ENCODE peak calls at places on chromosome 12, in five cellular contexts. H is stomach, J is sigmoid colon, Z is adrenal gland, F is testis. A is an unnamed sample. For H3K4me1, the result is how much of the 10 kb centered on the place peaks cover.

GRCh38 chr12:81229718-81230117 is 151.8 kb downstream of the ACSS3 start:
- DNase-seq in Z (no peak), H (no peak), J (no peak), F (no peak), A (no peak)

GRCh38 chr12:112102127-112102526 is 6.5 kb downstream of the NAA25 start:
- DNase-seq in J (no peak), Z (no peak), H (no peak), F (no peak), A (no peak)

GRCh38 chr12:45130881-45131281 is 80.0 kb upstream of the DBX2 start:
- DNase-seq in F (peak), H (no peak), J (peak), Z (peak), A (no peak)

GRCh38 chr12:125871811-125872594 is 806.8 kb downstream of the AACS start:
- DNase-seq in Z (no peak), F (no peak), J (no peak), H (no peak), A (no peak)

GRCh38 chr12:101685121-101685520 is 12.3 kb upstream of the CHPT1 start:
- DNase-seq in J (no peak), H (no peak), Z (no peak), F (no peak), A (no peak)

GRCh38 chr12:115752151-115752550 is 525.3 kb downstream of the MED13L start:
- DNase-seq in J (no peak), F (no peak), Z (no peak), H (no peak), A (no peak)

GRCh38 chr12:53595212-53595611 is 31.0 kb downstream of the ATF7 start:
- DNase-seq in Z (no peak), J (no peak), H (no peak), F (no peak), A (no peak)

GRCh38 chr12:3419538-3419937 is 71.5 kb upstream of the PRMT8 start:
- DNase-seq in F (no peak), H (no peak), Z (no peak), J (no peak), A (no peak)

GRCh38 chr12:77687346-77687745 is 143.3 kb upstream of the NAV3 start:
- DNase-seq in Z (no peak), F (no peak), J (no peak), H (no peak), A (no peak)

GRCh38 chr12:5872745-5873144 is 72.3 kb downstream of the ANO2 start:
- DNase-seq in J (no peak), Z (no peak), H (no peak), F (no peak), A (no peak)

GRCh38 chr12:16030729-16031128 is 119.6 kb downstream of the DERA start:
- DNase-seq in J (no peak), H (no peak), F (no peak), Z (no peak), A (no peak)

GRCh38 chr12:120242971-120243699 is 22.4 kb downstream of the PXN start:
- DNase-seq in H (no peak), Z (no peak), F (no peak), J (no peak), A (no peak)

GRCh38 chr12:116818341-116818856 is 62.8 kb downstream of the HRK start:
- DNase-seq in Z (peak), F (peak), J (no peak), H (peak), A (peak)

GRCh38 chr12:119528241-119528640 is 65.3 kb upstream of the TMEM233 start:
- DNase-seq in H (no peak), Z (no peak), J (no peak), F (no peak), A (no peak)

GRCh38 chr12:5511644-5512584 is 80.0 kb downstream of the NTF3 start:
- DNase-seq in Z (peak), F (peak), H (no peak), J (peak), A (peak)

GRCh38 chr12:52151859-52152783 is 39.7 kb downstream of the KRT80 start:
- DNase-seq in J (peak), F (peak), H (peak), Z (peak), A (peak)

GRCh38 chr12:54294152-54294913 is 6.5 kb downstream of the NFE2 start:
- DNase-seq in Z (peak), J (no peak), F (peak), H (peak), A (peak)

GRCh38 chr12:97556201-97556824 is 93.7 kb downstream of the RMST start:
- DNase-seq in F (no peak), J (no peak), Z (no peak), H (peak), A (no peak)

GRCh38 chr12:44507471-44507870 is 368.6 kb downstream of the NELL2 start:
- DNase-seq in F (no peak), Z (no peak), H (no peak), J (no peak), A (no peak)

GRCh38 chr12:132161046-132161781 is 17.0 kb downstream of the NOC4L start:
- DNase-seq in Z (no peak), J (no peak), F (no peak), H (no peak), A (peak)

GRCh38 chr12:131561891-131562684 is 148.8 kb upstream of the SFSWAP start:
- DNase-seq in Z (no peak), F (no peak), J (no peak), H (no peak), A (no peak)

GRCh38 chr12:76029982-76030377 is 1.6 kb downstream of the PHLDA1 start:
- DNase-seq in Z (no peak), F (peak), J (no peak), H (no peak), A (no peak)

GRCh38 chr12:118549506-118550109 is 173.3 kb downstream of the SUDS3 start:
- DNase-seq in H (no peak), J (no peak), Z (no peak), F (no peak), A (no peak)

GRCh38 chr12:110403975-110404675 is 617 bp upstream of the ANAPC7 start:
- DNase-seq in F (peak), Z (peak), H (peak), J (peak), A (peak)

GRCh38 chr12:104958946-104959841 is 1.1 kb upstream of the SLC41A2 start:
- DNase-seq in F (peak), J (no peak), H (no peak), Z (peak), A (peak)

GRCh38 chr12:123388948-123389559 is 5.1 kb downstream of the KMT5A start:
- DNase-seq in J (no peak), F (no peak), Z (no peak), H (no peak), A (no peak)
- TF ChIP-seq POLR2A in J (no peak), F (no peak), Z (no peak), H (no peak), A (no peak)

DNA sequence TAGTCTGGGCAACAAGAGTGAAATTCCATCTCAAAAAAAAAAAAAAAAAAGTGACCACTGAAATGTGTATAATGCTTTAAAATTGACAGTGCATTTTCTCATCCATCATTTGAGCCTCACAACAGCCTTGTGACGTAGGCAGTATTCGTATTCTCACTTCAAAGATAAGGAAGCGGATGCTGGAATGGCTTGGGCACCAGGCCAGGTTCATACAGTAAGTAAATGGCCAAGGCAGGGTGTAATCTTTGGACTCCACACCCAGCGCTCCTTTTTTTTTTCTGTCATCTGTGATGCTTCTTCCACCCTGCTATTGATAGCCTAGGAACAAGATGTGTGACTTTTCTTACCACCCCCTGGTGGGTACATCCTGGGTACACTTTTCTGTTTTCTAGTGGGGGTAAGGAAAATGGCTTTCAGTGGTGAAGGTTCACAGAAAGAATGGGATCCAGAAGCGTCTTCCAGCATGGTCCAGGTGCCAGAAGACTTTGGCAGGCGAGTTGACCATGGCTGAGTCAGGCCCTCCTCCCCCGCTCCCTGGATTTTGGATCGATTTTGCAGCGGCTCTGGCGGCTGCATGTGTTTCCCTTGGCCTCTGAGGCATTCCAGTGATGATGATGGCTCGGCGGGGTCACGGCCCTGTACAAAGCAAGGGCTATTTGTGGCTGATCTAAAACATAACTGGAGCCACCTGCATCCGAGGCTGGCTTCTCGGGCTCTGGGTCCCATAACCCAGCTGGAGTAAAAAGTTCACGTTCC is 110.6 kb downstream of the CACNA1C start:
- DNase-seq in H (peak), J (peak), F (peak), Z (peak), A (no peak)
- H3K4me1 ChIP-seq in H (under half), J (under half), F (under half), Z (under half), A (under half)

GRCh38 chr12:57852195-57852594 is 5.7 kb upstream of the CTDSP2 start:
- DNase-seq in F (no peak), Z (no peak), J (peak), H (no peak), A (peak)
- H3K4me3 ChIP-seq in F (peak), Z (no peak), J (peak), H (peak), A (no peak)

GRCh38 chr12:122062832-122063690 is 15.5 kb upstream of the MLXIP start:
- DNase-seq in F (peak), Z (peak), H (peak), J (peak), A (no peak)

GRCh38 chr12:122063691-122064033 is 14.9 kb upstream of the MLXIP start:
- DNase-seq in J (peak), H (no peak), F (no peak), Z (no peak), A (no peak)

GRCh38 chr12:122064780-122065588 is 13.6 kb upstream of the MLXIP start:
- DNase-seq in J (peak), F (no peak), H (no peak), Z (peak), A (no peak)

GRCh38 chr12:122061253-122061652 is 17.3 kb upstream of the MLXIP start:
- DNase-seq in H (no peak), Z (no peak), F (no peak), J (no peak), A (no peak)

GRCh38 chr12:122064034-122064777 is 14.3 kb upstream of the MLXIP start:
- DNase-seq in F (peak), Z (peak), J (peak), H (peak), A (peak)
- TF ChIP-seq POLR2A in F (no peak), Z (no peak), J (no peak), H (no peak), A (no peak)

GRCh38 chr12:50625029-50625875 is 120.5 kb downstream of the DIP2B start:
- DNase-seq in H (no peak), J (no peak), F (no peak), Z (no peak), A (no peak)
- H3K4me1 ChIP-seq in H (under half), J (under half), F (under half), Z (under half), A (under half)

DNA sequence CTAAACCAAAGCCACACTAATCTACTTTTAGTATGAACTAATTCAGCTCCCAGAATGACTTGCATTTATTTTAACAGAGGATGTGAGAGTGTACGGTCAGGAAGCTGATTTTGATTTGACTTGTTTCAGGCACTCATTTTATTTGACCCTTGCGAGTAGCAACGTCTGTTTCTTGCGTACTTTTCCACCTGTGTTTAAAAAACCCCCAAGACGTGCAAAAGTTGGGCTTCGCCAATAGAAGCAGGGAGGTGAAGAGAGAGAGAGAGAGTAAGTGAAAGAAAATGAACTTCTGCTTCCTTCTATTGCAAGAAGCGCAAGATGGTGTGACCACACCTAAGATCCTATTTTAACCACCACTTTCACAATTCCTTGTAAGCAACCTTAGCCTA is 6.7 kb upstream of the SLC15A4 start:
- DNase-seq in F (no peak), Z (no peak), J (peak), H (no peak), A (no peak)
- H3K4me3 ChIP-seq in F (no peak), Z (no peak), J (no peak), H (no peak), A (peak)

GRCh38 chr12:9244894-9245293 is 36.7 kb upstream of the PZP start:
- DNase-seq in F (peak), Z (peak), H (no peak), J (no peak), A (no peak)
- TF ChIP-seq POLR2A in F (no peak), Z (no peak), H (no peak), J (no peak), A (no peak)

DNA sequence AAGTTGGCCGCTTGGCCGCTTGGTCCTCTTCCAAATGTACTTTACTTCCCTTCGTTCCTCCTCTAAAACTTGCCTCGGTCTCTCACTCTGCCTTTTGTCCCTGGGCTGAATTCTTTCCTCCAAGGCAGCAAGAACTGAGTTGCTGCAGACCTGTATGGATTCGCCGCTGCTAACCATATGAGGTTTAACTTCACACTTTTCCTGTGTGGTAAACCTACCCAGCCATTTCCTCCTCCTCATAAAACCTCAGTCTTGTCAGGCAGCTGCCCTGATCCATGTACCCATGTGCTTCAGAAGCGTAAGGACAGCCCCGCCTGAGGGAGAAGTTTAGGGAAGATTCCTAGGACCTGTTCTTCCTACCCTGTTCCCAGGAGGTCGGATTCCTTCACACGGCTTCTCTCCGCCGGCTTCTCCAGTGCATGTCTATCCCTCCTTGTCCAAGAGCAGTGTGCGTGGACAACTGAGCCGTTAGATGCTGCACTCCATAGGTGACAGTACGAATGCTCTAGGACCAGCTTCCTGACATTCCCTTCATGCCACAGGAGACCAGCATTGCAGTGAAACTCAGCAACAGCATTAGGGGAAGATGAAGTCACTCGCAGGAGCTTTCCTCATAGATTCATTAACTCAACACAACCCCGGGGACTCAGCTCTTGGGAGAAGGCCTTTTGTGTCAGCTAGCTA is 188.1 kb downstream of the MON2 start:
- DNase-seq in F (peak), Z (no peak), J (no peak), H (no peak), A (no peak)
- H3K4me1 ChIP-seq in F (under half), Z (under half), J (under half), H (under half), A (under half)

GRCh38 chr12:124385219-124385969 is 90.5 kb downstream of the RFLNA start:
- DNase-seq in J (no peak), Z (no peak), F (no peak), H (no peak), A (no peak)
- H3K4me3 ChIP-seq in J (no peak), Z (no peak), F (no peak), H (no peak), A (no peak)

A was measured in spleen.